ENCODE peak calls at places on chromosomes 6 and 20, in seven cellular contexts. M is NCI-H1436 treated with DMSO at 0.1 percent for 48 hours; C is RWPE1; N is activated T-cell treated with anti-CD3 and anti-CD28 coated beads, Interleukin-2, amount 50 U/mL, for 1 hour; B is stimulated activated CD4-positive, alpha-beta T cell treated with anti-CD3 and anti-CD28 coated beads, Interleukin-1b, Interleukin-23, amount 100 ng/mL, for 24 hours; J is activated CD8-positive, alpha-beta memory T cell treated with anti-CD3 and anti-CD28 coated beads for 1 hour; K is EL. U is an unnamed sample.

GRCh38 chr20:58706975-58707681 is 14.5 kb downstream of the NPEPL1 start:
- DNase-seq in N (no peak), K (no peak), J (no peak), C (no peak), M (no peak), B (no peak), U (no peak)

GRCh38 chr6:42387336-42387735 is 64.4 kb downstream of the TRERF1 start:
- DNase-seq in B (no peak), M (no peak), N (peak), J (no peak), C (no peak), K (no peak), U (no peak)

GRCh38 chr6:15879372-15880261 is 216.8 kb upstream of the DTNBP1 start:
- DNase-seq in M (no peak), J (peak), N (peak), K (peak), C (peak), B (peak), U (peak)

GRCh38 chr20:64049060-64049886 is at the start of gene SOX18:
- DNase-seq in C (no peak), J (no peak), K (peak), N (no peak), M (no peak), B (no peak), U (peak)

GRCh38 chr6:72798196-72798595 is 176.3 kb downstream of the KCNQ5 start:
- DNase-seq in J (no peak), N (no peak), B (no peak), C (peak), K (peak), M (no peak), U (peak)

GRCh38 chr6:128364766-128365519 is 155.5 kb downstream of the PTPRK start:
- DNase-seq in J (no peak), B (no peak), M (no peak), N (no peak), K (no peak), C (no peak), U (no peak)

GRCh38 chr6:155787168-155787567 is 331.5 kb upstream of the NOX3 start:
- DNase-seq in K (no peak), J (no peak), N (no peak), C (no peak), B (no peak), M (no peak), U (no peak)

GRCh38 chr20:20367681-20368413 is at the start of gene INSM1:
- DNase-seq in C (no peak), B (no peak), K (no peak), N (no peak), J (no peak), M (peak), U (no peak)

GRCh38 chr6:72461144-72461543 is 160.7 kb upstream of the KCNQ5 start:
- DNase-seq in C (no peak), M (no peak), J (no peak), N (no peak), K (peak), B (no peak), U (peak)

GRCh38 chr20:33761698-33762250 is 30.0 kb downstream of the ZNF341 start:
- DNase-seq in K (no peak), N (no peak), M (no peak), C (no peak), B (no peak), J (no peak), U (no peak)

GRCh38 chr6:34246249-34246562 is 2.6 kb downstream of the SMIM29 start:
- DNase-seq in M (no peak), B (no peak), J (no peak), N (no peak), C (no peak), K (no peak), U (no peak)

GRCh38 chr6:18997375-18997826 is 610.3 kb downstream of the RNF144B start:
- DNase-seq in N (no peak), J (no peak), M (no peak), K (peak), C (peak), B (no peak), U (peak)

GRCh38 chr6:52087498-52087999 is at the start of gene PKHD1:
- DNase-seq in J (no peak), K (peak), M (no peak), N (no peak), C (peak), B (no peak), U (peak)

GRCh38 chr20:16412896-16413295 is 160.4 kb downstream of the KIF16B start:
- DNase-seq in K (no peak), N (no peak), B (no peak), C (no peak), M (no peak), J (no peak), U (no peak)

GRCh38 chr20:43433250-43433854 is 24.3 kb upstream of the SRSF6 start:
- DNase-seq in B (no peak), N (no peak), M (no peak), K (no peak), C (no peak), J (no peak), U (no peak)

GRCh38 chr6:34570066-34570833 is 14.1 kb upstream of the SPDEF start:
- DNase-seq in N (no peak), C (no peak), M (no peak), J (no peak), B (no peak), K (no peak), U (no peak)

GRCh38 chr6:10140121-10140520 is 274.8 kb downstream of the TFAP2A start:
- DNase-seq in N (no peak), J (no peak), K (no peak), M (no peak), C (no peak), B (no peak), U (no peak)

GRCh38 chr6:144351741-144352140 is 66.6 kb downstream of the UTRN start:
- DNase-seq in B (no peak), N (no peak), C (no peak), J (no peak), M (no peak), K (no peak), U (no peak)

GRCh38 chr6:89611666-89612065 is 26.9 kb downstream of the LYRM2 start:
- DNase-seq in K (peak), J (no peak), B (no peak), C (no peak), N (no peak), M (no peak), U (no peak)

GRCh38 chr6:5099537-5099936 is 14.4 kb downstream of the PPP1R3G start:
- DNase-seq in K (no peak), M (no peak), B (no peak), J (no peak), N (no peak), C (no peak), U (no peak)

GRCh38 chr6:14386263-14386981 is 268.9 kb downstream of the CD83 start:
- DNase-seq in K (no peak), B (no peak), N (no peak), M (no peak), J (no peak), C (no peak), U (no peak)

GRCh38 chr6:149082320-149082719 is 235.2 kb upstream of the TAB2 start:
- DNase-seq in C (peak), B (peak), N (peak), J (peak), K (peak), M (no peak), U (peak)

GRCh38 chr20:1588869-1589460 is 30.8 kb downstream of the SIRPB1 start:
- DNase-seq in K (no peak), N (no peak), J (no peak), C (no peak), B (no peak), M (no peak), U (no peak)

GRCh38 chr6:11798096-11798495 is 19.5 kb upstream of the ADTRP start:
- DNase-seq in K (peak), B (no peak), N (no peak), M (no peak), J (no peak), C (no peak), U (peak)

GRCh38 chr20:61806995-61807394 is 258.7 kb downstream of the TAF4 start:
- DNase-seq in K (no peak), M (no peak), N (no peak), J (no peak), B (no peak), C (no peak), U (no peak)

GRCh38 chr6:140979642-140980091 is 1153.1 kb upstream of the GJE1 start:
- DNase-seq in M (no peak), B (no peak), K (peak), J (no peak), N (no peak), C (no peak), U (peak)

GRCh38 chr6:110971458-110971857 is 10.4 kb upstream of the RPF2 start:
- DNase-seq in B (no peak), C (no peak), K (no peak), M (no peak), N (no peak), J (no peak), U (peak)

GRCh38 chr6:85600713-85601313 is 7.2 kb upstream of the SNX14 start:
- DNase-seq in M (no peak), C (no peak), K (no peak), J (no peak), B (no peak), N (no peak), U (no peak)